ENCODE peak calls at places on chromosomes 16 and 17, in four cellular contexts. P is ascending aorta, H is heart left ventricle, T is fibroblast of lung. E is an unnamed sample. For H3K36me3, the result is how much of the 10 kb centered on the place peaks cover.

GRCh38 chr17:60345233-60345632 is 46.7 kb downstream of the USP32 start:
- DNase-seq in P (no peak), H (no peak), T (no peak), E (no peak)

GRCh38 chr17:70913086-70913485 is 743.8 kb downstream of the KCNJ2 start:
- DNase-seq in P (no peak), H (no peak), T (peak), E (no peak)

GRCh38 chr16:17470002-17470870 is 524 bp downstream of the XYLT1 start:
- DNase-seq in P (no peak), H (peak), T (no peak), E (no peak)

GRCh38 chr17:38466346-38467315 is 38.4 kb downstream of the ARHGAP23 start:
- DNase-seq in P (no peak), H (peak), T (no peak), E (no peak)

GRCh38 chr16:10988164-10988803 is 43.9 kb downstream of the CLEC16A start:
- DNase-seq in P (no peak), H (no peak), T (no peak), E (no peak)

GRCh38 chr17:81052199-81052997 is 17.4 kb downstream of the BAIAP2 start:
- DNase-seq in P (no peak), H (peak), T (no peak), E (no peak)

GRCh38 chr16:89184685-89185061 is 13.1 kb downstream of the CDH15 start:
- DNase-seq in P (no peak), H (no peak), T (no peak), E (no peak)

GRCh38 chr17:28041068-28041843 is 1.2 kb upstream of the NLK start:
- DNase-seq in P (peak), H (peak), T (peak), E (peak)

GRCh38 chr17:3385869-3386816 is at the start of gene OR3A2:
- DNase-seq in P (no peak), H (no peak), T (no peak), E (no peak)

GRCh38 chr17:1725642-1726511 is 1.4 kb downstream of the WDR81 start:
- DNase-seq in P (no peak), H (no peak), T (no peak), E (no peak)

GRCh38 chr16:51971184-51971583 is 575.8 kb downstream of the TOX3 start:
- DNase-seq in P (no peak), H (no peak), T (peak), E (no peak)

GRCh38 chr16:476039-476438 is 50.6 kb downstream of the RAB11FIP3 start:
- DNase-seq in P (no peak), H (no peak), T (no peak), E (no peak)

GRCh38 chr17:41332239-41332638 is 16.7 kb upstream of the KRTAP17-1 start:
- DNase-seq in P (no peak), H (no peak), T (no peak), E (no peak)

GRCh38 chr16:81314603-81315270 is at the start of gene GAN:
- DNase-seq in P (peak), H (peak), T (peak), E (peak)

GRCh38 chr16:17744903-17745581 is 274.3 kb upstream of the XYLT1 start:
- DNase-seq in P (no peak), H (no peak), T (peak), E (no peak)

GRCh38 chr17:81394831-81395599 is at the start of gene BAHCC1:
- DNase-seq in P (peak), H (peak), T (peak), E (peak)

GRCh38 chr17:65177901-65178300 is 40.7 kb downstream of the RGS9 start:
- DNase-seq in P (no peak), H (no peak), T (peak), E (no peak)

GRCh38 chr17:81419333-81419885 is 24.2 kb downstream of the BAHCC1 start:
- DNase-seq in P (peak), H (peak), T (peak), E (peak)

GRCh38 chr17:16313159-16314090 is 39.8 kb downstream of the CENPV start:
- DNase-seq in P (no peak), H (no peak), T (no peak), E (no peak)

GRCh38 chr17:65193305-65194293 is 56.4 kb downstream of the RGS9 start:
- DNase-seq in P (no peak), H (no peak), T (no peak), E (no peak)

GRCh38 chr16:85473909-85474640 is 139.0 kb upstream of the GSE1 start:
- DNase-seq in P (no peak), H (no peak), T (no peak), E (no peak)

GRCh38 chr17:9023389-9024210 is 2.3 kb downstream of the NTN1 start:
- DNase-seq in P (peak), H (no peak), T (no peak), E (no peak)

GRCh38 chr17:60601443-60602384 is 1.7 kb downstream of the PPM1D start:
- DNase-seq in P (peak), H (peak), T (peak), E (no peak)

GRCh38 chr17:13540546-13540945 is 61.2 kb downstream of the HS3ST3A1 start:
- DNase-seq in P (no peak), H (no peak), T (no peak), E (no peak)

GRCh38 chr16:88599092-88599733 is 29.0 kb downstream of the ZC3H18 start:
- DNase-seq in P (peak), H (peak), T (no peak), E (peak)

GRCh38 chr17:39197380-39198185 is at the start of gene CACNB1:
- DNase-seq in P (peak), H (peak), T (peak), E (no peak)

GRCh38 chr17:7508846-7509245 is 24.7 kb downstream of the POLR2A start:
- DNase-seq in P (no peak), H (no peak), T (no peak), E (no peak)

DNA sequence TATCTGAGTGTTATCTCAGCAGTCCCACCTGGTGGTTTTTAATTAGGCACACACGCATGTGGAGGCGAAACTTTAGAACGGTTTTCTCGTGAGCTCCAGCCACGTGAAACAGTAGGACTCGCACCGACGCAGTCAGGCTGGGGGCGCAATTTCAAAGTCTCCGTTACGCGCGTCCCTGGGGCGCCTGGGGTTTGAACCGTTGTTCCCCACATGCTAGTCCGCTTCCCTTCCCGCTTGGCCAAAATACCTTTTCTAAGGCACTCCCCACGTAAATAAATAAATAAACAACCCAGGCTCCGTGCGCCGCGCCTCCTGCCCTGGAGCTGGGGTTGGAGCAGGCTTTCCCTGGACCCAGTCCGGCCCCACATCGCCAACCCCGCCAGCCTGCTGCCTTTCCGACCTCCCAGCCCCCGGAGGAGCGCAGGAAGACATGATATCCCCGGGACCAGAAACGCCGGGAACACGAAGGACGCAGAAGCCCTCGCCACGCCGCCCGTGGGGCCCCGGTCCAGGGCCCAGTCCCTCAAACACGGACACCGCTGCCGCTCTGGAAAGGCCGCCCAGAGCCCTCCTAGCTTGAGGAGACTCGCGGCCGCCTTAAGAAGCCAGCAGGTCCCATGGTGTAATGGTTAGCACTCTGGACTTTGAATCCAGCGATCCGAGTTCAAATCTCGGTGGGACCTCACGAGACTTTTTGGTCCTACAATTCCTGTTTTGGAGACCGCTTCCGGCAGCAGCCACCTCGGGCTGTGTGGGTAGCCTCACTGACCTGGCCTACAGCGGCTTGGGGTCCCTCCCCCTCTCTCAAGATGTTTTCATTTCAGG is 18.2 kb downstream of the GNGT2 start:
- DNase-seq in P (peak), H (peak), T (peak), E (peak)
- H3K4me3 ChIP-seq in P (peak), H (peak), T (peak), E (peak)

GRCh38 chr16:27753563-27753962 is 203.6 kb downstream of the KATNIP start:
- DNase-seq in P (no peak), H (no peak), T (no peak), E (no peak)
- H3K27ac ChIP-seq in P (no peak), H (no peak), T (no peak), E (no peak)

DNA sequence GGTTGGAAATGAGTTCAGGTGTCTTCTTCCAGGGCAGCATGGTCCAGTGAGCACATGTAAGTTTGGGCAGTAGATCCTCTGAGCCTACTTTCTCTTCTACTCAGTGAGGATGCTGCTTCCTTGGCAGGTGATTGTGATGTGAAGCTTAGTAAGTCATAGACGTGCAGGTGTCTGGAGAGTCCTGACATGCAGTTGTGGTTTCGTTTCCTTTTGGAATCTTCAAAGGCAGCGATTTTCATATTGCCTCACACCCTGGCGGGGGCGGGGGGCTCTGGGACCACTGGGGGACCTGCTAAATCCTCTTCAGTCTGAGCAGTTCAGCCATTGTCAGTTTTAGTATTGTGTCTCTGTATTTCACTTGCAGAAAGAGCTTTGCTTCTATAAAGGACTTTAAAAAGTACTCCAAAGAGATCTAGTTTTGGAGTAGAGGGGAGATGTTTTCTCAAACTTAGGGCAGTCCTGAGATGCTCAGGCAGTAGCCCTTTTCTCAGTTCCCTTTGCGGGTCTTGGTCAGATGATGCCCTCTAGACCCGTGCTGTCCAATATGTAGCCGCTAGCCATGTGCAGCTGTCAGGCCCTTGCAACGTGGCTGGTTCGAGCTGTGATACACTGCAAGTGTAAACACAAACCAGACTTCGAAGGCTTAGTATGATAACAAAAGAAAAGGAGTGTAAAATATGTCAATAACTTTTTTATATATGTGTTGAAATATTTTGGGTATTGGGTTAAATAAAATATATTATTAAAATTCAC is 4.0 kb upstream of the CDK5R1 start:
- DNase-seq in P (no peak), H (no peak), T (no peak), E (no peak)
- H3K36me3 ChIP-seq in P (half or more), H (half or more), T (under half), E (under half)

GRCh38 chr17:48022906-48023305 is 14.7 kb downstream of the COPZ2 start:
- DNase-seq in P (no peak), H (no peak), T (no peak), E (no peak)
- H3K4me3 ChIP-seq in P (peak), H (no peak), T (no peak), E (peak)